ENCODE peak calls at places on chromosomes 3 and 15, in seven cellular contexts. Q, I, D, M, N, U and L are unnamed samples.

GRCh38 chr3:116037954-116038911 is 407.1 kb downstream of the LSAMP start:
- DNase-seq in Q (no peak), I (no peak), D (no peak), M (no peak), N (no peak), U (no peak), L (peak)

GRCh38 chr15:52382647-52383046 is 87.0 kb upstream of the MYO5C start:
- DNase-seq in Q (no peak), I (no peak), D (no peak), M (no peak), N (no peak), U (no peak), L (no peak)

GRCh38 chr3:167929937-167930336 is 165.8 kb downstream of the GOLIM4 start:
- DNase-seq in Q (peak), I (no peak), D (no peak), M (no peak), N (no peak), U (no peak), L (no peak)

GRCh38 chr3:33096103-33096868 is 660 bp downstream of the GLB1 start:
- DNase-seq in Q (peak), I (peak), D (no peak), M (peak), N (peak), U (peak), L (peak)

GRCh38 chr3:69300296-69300695 is 85.6 kb downstream of the FRMD4B start:
- DNase-seq in Q (no peak), I (no peak), D (no peak), M (no peak), N (no peak), U (no peak), L (no peak)

GRCh38 chr3:121477589-121477988 is 68.2 kb downstream of the POLQ start:
- DNase-seq in Q (no peak), I (no peak), D (no peak), M (no peak), N (no peak), U (no peak), L (no peak)

GRCh38 chr15:61820212-61820611 is 240.0 kb downstream of the VPS13C start:
- DNase-seq in Q (no peak), I (no peak), D (no peak), M (no peak), N (no peak), U (no peak), L (no peak)

GRCh38 chr15:69403611-69404010 is 10.5 kb upstream of the KIF23 start:
- DNase-seq in Q (no peak), I (no peak), D (no peak), M (no peak), N (no peak), U (no peak), L (no peak)

GRCh38 chr3:9175421-9175820 is 74.0 kb downstream of the SRGAP3 start:
- DNase-seq in Q (no peak), I (no peak), D (no peak), M (no peak), N (no peak), U (peak), L (no peak)

GRCh38 chr3:37396731-37397130 is 222.3 kb upstream of the LRRFIP2 start:
- DNase-seq in Q (no peak), I (no peak), D (no peak), M (no peak), N (no peak), U (no peak), L (no peak)

GRCh38 chr15:96977886-96978285 is 647.4 kb downstream of the NR2F2 start:
- DNase-seq in Q (no peak), I (no peak), D (no peak), M (no peak), N (no peak), U (no peak), L (no peak)

GRCh38 chr3:45425237-45425933 is 37.0 kb downstream of the LARS2 start:
- DNase-seq in Q (no peak), I (no peak), D (no peak), M (no peak), N (no peak), U (no peak), L (no peak)

GRCh38 chr3:45792516-45793172 is 3.7 kb downstream of the SLC6A20 start:
- DNase-seq in Q (no peak), I (no peak), D (no peak), M (no peak), N (no peak), U (no peak), L (no peak)